ENCODE peak calls at places on chromosome 3, in nine cellular contexts. V, R, E, N, H, P, J, K and U are unnamed samples.
A peak's percentile ranks its signal among the peaks of the same experiment; 100 is the strongest.

GRCh38 chr3:30779686-30780287 is 114.7 kb downstream of the GADL1 start:
- DNase-seq in V (peak; percentile 50), R (no peak), E (peak; percentile 54), N (no peak), H (no peak), P (no peak), J (peak; percentile 59), K (no peak), U (peak; percentile 1)

GRCh38 chr3:48679416-48680380 is 6.0 kb downstream of the NCKIPSD start:
- DNase-seq in V (no peak), R (no peak), E (no peak), N (no peak), H (no peak), P (no peak), J (no peak), K (no peak), U (no peak)

GRCh38 chr3:122690096-122690495 is 9.5 kb downstream of the PARP14 start:
- DNase-seq in V (no peak), R (no peak), E (no peak), N (no peak), H (no peak), P (no peak), J (no peak), K (no peak), U (no peak)

GRCh38 chr3:62128028-62128427 is 245.3 kb downstream of the FEZF2 start:
- DNase-seq in V (no peak), R (no peak), E (peak; percentile 12), N (no peak), H (no peak), P (no peak), J (peak; percentile 20), K (no peak), U (no peak)

GRCh38 chr3:124664804-124665203 is 65.4 kb upstream of the UMPS start:
- DNase-seq in V (no peak), R (peak; percentile 37), E (peak; percentile 31), N (no peak), H (no peak), P (no peak), J (no peak), K (no peak), U (no peak)

GRCh38 chr3:55860040-55860439 is 372.9 kb upstream of the WNT5A start:
- DNase-seq in V (no peak), R (no peak), E (peak; percentile 27), N (no peak), H (no peak), P (no peak), J (no peak), K (no peak), U (no peak)

GRCh38 chr3:120062474-120062873 is 31.8 kb downstream of the GSK3B start:
- DNase-seq in V (peak; percentile 10), R (no peak), E (no peak), N (no peak), H (no peak), P (no peak), J (peak; percentile 28), K (no peak), U (no peak)

GRCh38 chr3:119314821-119315220 is 20.6 kb downstream of the ARHGAP31 start:
- DNase-seq in V (no peak), R (no peak), E (no peak), N (no peak), H (no peak), P (no peak), J (no peak), K (no peak), U (no peak)

GRCh38 chr3:155420869-155421486 is 127.5 kb upstream of the STRIT1 start:
- DNase-seq in V (no peak), R (no peak), E (no peak), N (no peak), H (no peak), P (no peak), J (no peak), K (no peak), U (no peak)

GRCh38 chr3:101732240-101732641 is 7.8 kb downstream of the CEP97 start:
- DNase-seq in V (no peak), R (no peak), E (no peak), N (no peak), H (no peak), P (no peak), J (no peak), K (no peak), U (no peak)

GRCh38 chr3:39806820-39807219 is 2.6 kb upstream of the MYRIP start:
- DNase-seq in V (no peak), R (no peak), E (no peak), N (no peak), H (no peak), P (no peak), J (no peak), K (no peak), U (no peak)

GRCh38 chr3:168034152-168034928 is 61.4 kb downstream of the GOLIM4 start:
- DNase-seq in V (peak; percentile 66), R (no peak), E (peak; percentile 25), N (peak; percentile 51), H (no peak), P (no peak), J (peak; percentile 64), K (no peak), U (peak; percentile 20)

GRCh38 chr3:37458162-37458895 is 283.9 kb upstream of the LRRFIP2 start:
- DNase-seq in V (peak; percentile 26), R (no peak), E (peak; percentile 30), N (peak; percentile 48), H (no peak), P (no peak), J (peak; percentile 12), K (no peak), U (no peak)

GRCh38 chr3:124064050-124064449 is 72.1 kb upstream of the ROPN1 start:
- DNase-seq in V (no peak), R (no peak), E (no peak), N (no peak), H (no peak), P (no peak), J (no peak), K (no peak), U (no peak)

GRCh38 chr3:176663376-176663775 is 533.9 kb downstream of the TBL1XR1 start:
- DNase-seq in V (peak; percentile 21), R (no peak), E (no peak), N (no peak), H (no peak), P (no peak), J (peak; percentile 41), K (no peak), U (no peak)

GRCh38 chr3:56855856-56856538 is 54.2 kb upstream of the ARHGEF3 start:
- DNase-seq in V (peak; percentile 44), R (peak; percentile 37), E (peak; percentile 19), N (no peak), H (no peak), P (peak; percentile 22), J (peak; percentile 54), K (no peak), U (no peak)

GRCh38 chr3:4906107-4906621 is 73.1 kb upstream of the BHLHE40 start:
- DNase-seq in V (peak; percentile 30), R (no peak), E (no peak), N (no peak), H (no peak), P (no peak), J (peak; percentile 49), K (no peak), U (no peak)

GRCh38 chr3:141542989-141543388 is 56.2 kb downstream of the RASA2 start:
- DNase-seq in V (no peak), R (no peak), E (no peak), N (no peak), H (no peak), P (no peak), J (no peak), K (no peak), U (no peak)
- TF ChIP-seq CTCF in V (no peak), R (peak; percentile 12), E (no peak), N (no peak), H (no peak), P (peak; percentile 37), J (no peak), K (no peak), U (no peak)

DNA sequence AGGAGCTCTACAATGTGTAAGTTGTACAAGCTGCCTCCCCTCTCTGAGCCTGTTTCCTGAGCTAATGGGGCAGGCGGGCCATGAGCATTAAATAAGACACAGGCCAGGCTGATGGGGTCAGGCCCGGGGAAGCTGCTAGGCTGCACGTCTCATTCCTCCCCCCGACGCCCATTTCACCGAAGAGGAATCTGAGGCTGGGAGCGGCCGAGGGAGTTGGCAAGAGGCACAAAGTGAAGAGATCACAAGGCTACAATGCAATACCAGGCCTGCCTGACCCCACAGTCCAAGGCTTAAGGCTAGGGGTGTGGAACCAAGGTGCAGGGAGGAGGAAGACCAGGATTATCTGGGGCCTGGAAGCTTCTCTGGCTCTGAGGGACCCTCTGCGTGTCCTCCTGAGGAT is 19.4 kb downstream of the PLXND1 start:
- DNase-seq in V (peak; percentile 49), R (no peak), E (no peak), N (peak; percentile 61), H (no peak), P (no peak), J (no peak), K (no peak), U (no peak)
- TF ChIP-seq CTCF in V (no peak), R (no peak), E (no peak), N (no peak), H (no peak), P (no peak), J (no peak), K (no peak), U (no peak)

GRCh38 chr3:71309886-71310285 is 273.6 kb downstream of the FOXP1 start:
- DNase-seq in V (no peak), R (no peak), E (no peak), N (no peak), H (no peak), P (no peak), J (no peak), K (no peak), U (no peak)

GRCh38 chr3:71309342-71309741 is 274.2 kb downstream of the FOXP1 start:
- DNase-seq in V (no peak), R (no peak), E (no peak), N (no peak), H (no peak), P (peak; percentile 26), J (peak; percentile 23), K (no peak), U (no peak)

GRCh38 chr3:71311320-71312046 is 272.0 kb downstream of the FOXP1 start:
- DNase-seq in V (peak; percentile 36), R (no peak), E (no peak), N (no peak), H (no peak), P (no peak), J (peak; percentile 44), K (no peak), U (no peak)

GRCh38 chr3:71312461-71312860 is 271.1 kb downstream of the FOXP1 start:
- DNase-seq in V (no peak), R (no peak), E (no peak), N (no peak), H (no peak), P (no peak), J (no peak), K (no peak), U (no peak)

GRCh38 chr3:71310595-71311319 is 272.8 kb downstream of the FOXP1 start:
- DNase-seq in V (peak; percentile 55), R (no peak), E (no peak), N (peak; percentile 64), H (no peak), P (no peak), J (peak; percentile 70), K (no peak), U (peak; percentile 32)
- TF ChIP-seq CTCF in V (peak; percentile 24), R (no peak), E (no peak), N (no peak), H (no peak), P (no peak), J (peak; percentile 31), K (no peak), U (peak; percentile 18)

GRCh38 chr3:46359748-46360509 is 6.0 kb downstream of the CCR2 start:
- DNase-seq in V (no peak), R (no peak), E (no peak), N (no peak), H (no peak), P (no peak), J (no peak), K (peak; percentile 65), U (peak; percentile 15)
- TF ChIP-seq CTCF in V (no peak), R (no peak), E (no peak), N (no peak), H (no peak), P (no peak), J (no peak), K (no peak), U (no peak)